ENCODE peak calls at places on chromosomes 13 and 19, in seven cellular contexts. S, D, W, T, Z, A and Q are unnamed samples.

GRCh38 chr13:88031980-88032562 is 360.9 kb downstream of the SLITRK5 start:
- DNase-seq in S (peak), A (no peak), D (peak), T (no peak), W (no peak), Z (no peak), Q (no peak)

GRCh38 chr13:106318941-106319411 is 216.5 kb downstream of the EFNB2 start:
- DNase-seq in Z (no peak), D (peak), T (no peak), A (no peak), W (no peak), S (peak), Q (no peak)

GRCh38 chr13:105952233-105952767 is 583.2 kb downstream of the EFNB2 start:
- DNase-seq in T (no peak), Z (no peak), W (no peak), D (no peak), S (no peak), A (no peak), Q (no peak)

GRCh38 chr19:40831502-40832430 is 18.5 kb downstream of the CYP2A6 start:
- DNase-seq in D (peak), A (no peak), S (peak), Z (no peak), T (no peak), W (no peak), Q (no peak)

GRCh38 chr19:12126707-12127106 is 13.4 kb downstream of the ZNF20 start:
- DNase-seq in W (no peak), D (no peak), S (peak), A (no peak), T (no peak), Z (no peak), Q (no peak)

GRCh38 chr13:28099396-28100148 is 804 bp downstream of the FLT3 start:
- DNase-seq in T (no peak), A (no peak), Z (no peak), W (no peak), D (no peak), S (no peak), Q (no peak)

GRCh38 chr19:18059297-18059696 is 27.4 kb downstream of the IL12RB1 start:
- DNase-seq in A (no peak), S (no peak), W (no peak), Z (no peak), D (no peak), T (no peak), Q (no peak)

GRCh38 chr19:33396701-33397535 is 23.4 kb downstream of the CEBPG start:
- DNase-seq in A (no peak), Z (no peak), T (no peak), S (no peak), D (no peak), W (no peak), Q (no peak)

GRCh38 chr19:10780368-10780767 is 55.6 kb downstream of the TMED1 start:
- DNase-seq in S (peak), Z (no peak), T (no peak), A (no peak), W (no peak), D (no peak), Q (no peak)

GRCh38 chr13:43284162-43284561 is 260.8 kb downstream of the DNAJC15 start:
- DNase-seq in A (no peak), Z (no peak), T (no peak), S (peak), W (no peak), D (peak), Q (no peak)

GRCh38 chr13:29993716-29994488 is 143.5 kb upstream of the UBL3 start:
- DNase-seq in T (no peak), D (peak), A (no peak), Z (no peak), W (no peak), S (peak), Q (no peak)